ENCODE peak calls at places on chromosome 12, in eight cellular contexts. One of them, this sample, is unnamed.

GRCh38 chr12:28583771-28584261 is 393.6 kb downstream of the CCDC91 start:
- DNase-seq in adrenal gland: no peak
- DNase-seq in suprapubic skin: no peak
- DNase-seq in AG04450: no peak
- DNase-seq in small intestine: no peak
- DNase-seq in HL-60: peak; percentile 87
- DNase-seq in neuronal stem cell: no peak
- DNase-seq in A549: peak; percentile 25
- DNase-seq in this sample: no peak

GRCh38 chr12:119308743-119309456 is 25.6 kb upstream of the CCDC60 start:
- DNase-seq in suprapubic skin: no peak
- DNase-seq in HL-60: no peak
- DNase-seq in small intestine: no peak
- DNase-seq in neuronal stem cell: peak; percentile 20
- DNase-seq in AG04450: no peak
- DNase-seq in adrenal gland: no peak
- DNase-seq in A549: no peak
- DNase-seq in this sample: no peak

GRCh38 chr12:132566551-132567131 is 43.7 kb downstream of the LRCOL1 start:
- DNase-seq in A549: no peak
- DNase-seq in adrenal gland: no peak
- DNase-seq in neuronal stem cell: no peak
- DNase-seq in AG04450: no peak
- DNase-seq in small intestine: no peak
- DNase-seq in suprapubic skin: no peak
- DNase-seq in HL-60: no peak
- DNase-seq in this sample: peak; percentile 47

GRCh38 chr12:12821975-12822374 is 8.8 kb downstream of the DDX47 start:
- DNase-seq in AG04450: no peak
- DNase-seq in A549: no peak
- DNase-seq in suprapubic skin: no peak
- DNase-seq in adrenal gland: no peak
- DNase-seq in HL-60: no peak
- DNase-seq in neuronal stem cell: no peak
- DNase-seq in small intestine: no peak
- DNase-seq in this sample: no peak

GRCh38 chr12:121576851-121577391 is 3.9 kb downstream of the KDM2B start:
- DNase-seq in small intestine: no peak
- DNase-seq in A549: peak; percentile 73
- DNase-seq in adrenal gland: no peak
- DNase-seq in suprapubic skin: no peak
- DNase-seq in AG04450: peak; percentile 81
- DNase-seq in HL-60: no peak
- DNase-seq in neuronal stem cell: peak; percentile 87
- DNase-seq in this sample: no peak

GRCh38 chr12:111437816-111438454 is 32.2 kb downstream of the SH2B3 start:
- DNase-seq in suprapubic skin: no peak
- DNase-seq in HL-60: peak; percentile 91
- DNase-seq in A549: no peak
- DNase-seq in small intestine: no peak
- DNase-seq in AG04450: no peak
- DNase-seq in neuronal stem cell: no peak
- DNase-seq in adrenal gland: peak; percentile 64
- DNase-seq in this sample: no peak

GRCh38 chr12:116959845-116960514 is 49.2 kb downstream of the FBXW8 start:
- DNase-seq in suprapubic skin: no peak
- DNase-seq in neuronal stem cell: no peak
- DNase-seq in small intestine: peak; percentile 11
- DNase-seq in AG04450: no peak
- DNase-seq in adrenal gland: no peak
- DNase-seq in A549: no peak
- DNase-seq in HL-60: no peak
- DNase-seq in this sample: no peak

GRCh38 chr12:27436029-27436428 is 10.5 kb upstream of the SMCO2 start:
- DNase-seq in HL-60: no peak
- DNase-seq in small intestine: no peak
- DNase-seq in suprapubic skin: no peak
- DNase-seq in AG04450: no peak
- DNase-seq in A549: no peak
- DNase-seq in adrenal gland: no peak
- DNase-seq in neuronal stem cell: no peak
- DNase-seq in this sample: no peak

GRCh38 chr12:13033266-13033875 is 10.8 kb upstream of the FAM234B start:
- DNase-seq in adrenal gland: no peak
- DNase-seq in A549: no peak
- DNase-seq in AG04450: no peak
- DNase-seq in HL-60: no peak
- DNase-seq in small intestine: no peak
- DNase-seq in suprapubic skin: no peak
- DNase-seq in neuronal stem cell: no peak
- DNase-seq in this sample: no peak

GRCh38 chr12:82638324-82638723 is 48.4 kb upstream of the TMTC2 start:
- DNase-seq in small intestine: no peak
- DNase-seq in adrenal gland: no peak
- DNase-seq in suprapubic skin: no peak
- DNase-seq in AG04450: no peak
- DNase-seq in neuronal stem cell: no peak
- DNase-seq in A549: no peak
- DNase-seq in HL-60: no peak
- DNase-seq in this sample: no peak

GRCh38 chr12:105910030-105910429 is 228.7 kb downstream of the NUAK1 start:
- DNase-seq in HL-60: no peak
- DNase-seq in adrenal gland: no peak
- DNase-seq in A549: no peak
- DNase-seq in AG04450: no peak
- DNase-seq in neuronal stem cell: no peak
- DNase-seq in suprapubic skin: no peak
- DNase-seq in small intestine: no peak
- DNase-seq in this sample: no peak

GRCh38 chr12:64461634-64462414 is 9.9 kb downstream of the TBK1 start:
- DNase-seq in suprapubic skin: no peak
- DNase-seq in adrenal gland: peak; percentile 34
- DNase-seq in AG04450: peak; percentile 23
- DNase-seq in A549: no peak
- DNase-seq in small intestine: no peak
- DNase-seq in HL-60: no peak
- DNase-seq in neuronal stem cell: no peak
- DNase-seq in this sample: peak; percentile 70

GRCh38 chr12:22088886-22089285 is 42.9 kb downstream of the CMAS start:
- DNase-seq in HL-60: no peak
- DNase-seq in A549: no peak
- DNase-seq in AG04450: no peak
- DNase-seq in adrenal gland: no peak
- DNase-seq in small intestine: no peak
- DNase-seq in suprapubic skin: no peak
- DNase-seq in neuronal stem cell: no peak
- DNase-seq in this sample: no peak

GRCh38 chr12:90287585-90287984 is 578.9 kb upstream of the ATP2B1 start:
- DNase-seq in AG04450: no peak
- DNase-seq in HL-60: no peak
- DNase-seq in suprapubic skin: no peak
- DNase-seq in A549: no peak
- DNase-seq in small intestine: no peak
- DNase-seq in neuronal stem cell: no peak
- DNase-seq in adrenal gland: no peak
- DNase-seq in this sample: no peak

GRCh38 chr12:117622741-117623140 is 261.3 kb upstream of the NOS1 start:
- DNase-seq in HL-60: no peak
- DNase-seq in neuronal stem cell: no peak
- DNase-seq in AG04450: no peak
- DNase-seq in suprapubic skin: no peak
- DNase-seq in small intestine: no peak
- DNase-seq in A549: no peak
- DNase-seq in adrenal gland: no peak
- DNase-seq in this sample: no peak

GRCh38 chr12:6667559-6668210 is 4.8 kb upstream of the ING4 start:
- DNase-seq in small intestine: peak; percentile 54
- DNase-seq in AG04450: no peak
- DNase-seq in suprapubic skin: no peak
- DNase-seq in HL-60: peak; percentile 47
- DNase-seq in A549: peak; percentile 58
- DNase-seq in adrenal gland: no peak
- DNase-seq in neuronal stem cell: no peak
- DNase-seq in this sample: no peak

GRCh38 chr12:85322715-85323114 is 42.7 kb downstream of the ALX1 start:
- DNase-seq in AG04450: no peak
- DNase-seq in suprapubic skin: no peak
- DNase-seq in A549: no peak
- DNase-seq in small intestine: no peak
- DNase-seq in neuronal stem cell: no peak
- DNase-seq in HL-60: no peak
- DNase-seq in adrenal gland: no peak
- DNase-seq in this sample: no peak

GRCh38 chr12:107593713-107594381 is 91.8 kb upstream of the PWP1 start:
- DNase-seq in suprapubic skin: no peak
- DNase-seq in AG04450: no peak
- DNase-seq in adrenal gland: no peak
- DNase-seq in A549: peak; percentile 52
- DNase-seq in HL-60: peak; percentile 12
- DNase-seq in neuronal stem cell: no peak
- DNase-seq in small intestine: no peak
- DNase-seq in this sample: no peak

GRCh38 chr12:42299392-42300308 is 26.2 kb downstream of the ZCRB1 start:
- DNase-seq in A549: peak; percentile 49
- DNase-seq in small intestine: no peak
- DNase-seq in neuronal stem cell: no peak
- DNase-seq in suprapubic skin: no peak
- DNase-seq in HL-60: no peak
- DNase-seq in AG04450: peak; percentile 44
- DNase-seq in adrenal gland: no peak
- DNase-seq in this sample: no peak

GRCh38 chr12:32448581-32448980 is 49.2 kb downstream of the FGD4 start:
- DNase-seq in AG04450: no peak
- DNase-seq in small intestine: no peak
- DNase-seq in adrenal gland: no peak
- DNase-seq in HL-60: no peak
- DNase-seq in A549: no peak
- DNase-seq in neuronal stem cell: no peak
- DNase-seq in suprapubic skin: no peak
- DNase-seq in this sample: peak; percentile 8
- H3K27ac ChIP-seq in AG04450: no peak overlapping the region
- H3K27ac ChIP-seq in small intestine: no peak overlapping the region
- H3K27ac ChIP-seq in adrenal gland: no peak overlapping the region
- H3K27ac ChIP-seq in HL-60: no peak overlapping the region
- H3K27ac ChIP-seq in A549: peak overlapping the region; percentile 37
- H3K27ac ChIP-seq in neuronal stem cell: no peak overlapping the region
- H3K27ac ChIP-seq in suprapubic skin: no peak overlapping the region
- H3K27ac ChIP-seq in this sample: no peak overlapping the region

DNA sequence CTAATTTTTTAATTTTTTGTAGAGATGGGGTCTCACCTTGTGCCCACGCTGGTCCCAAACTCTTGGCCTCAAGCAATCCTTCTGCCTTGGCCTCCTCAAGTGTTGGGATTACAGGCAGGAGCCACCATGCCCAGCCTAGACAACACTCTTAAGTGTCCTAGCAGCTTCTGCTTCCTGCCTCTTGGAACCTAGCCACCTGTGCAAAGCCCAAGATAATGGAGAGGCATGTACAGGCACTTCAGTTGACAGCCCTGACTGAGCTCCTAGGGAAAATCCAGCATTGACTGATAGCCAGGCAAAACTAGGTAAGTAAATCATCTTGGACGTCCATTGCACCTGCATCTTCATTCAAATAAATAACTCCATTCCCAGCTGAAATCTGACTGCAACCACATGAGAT is 15.5 kb downstream of the COX14 start:
- DNase-seq in AG04450: no peak
- DNase-seq in adrenal gland: peak; percentile 14
- DNase-seq in suprapubic skin: no peak
- DNase-seq in neuronal stem cell: no peak
- DNase-seq in HL-60: no peak
- DNase-seq in A549: no peak
- DNase-seq in small intestine: no peak
- DNase-seq in this sample: no peak
- H3K27ac ChIP-seq in AG04450: no peak overlapping the region
- H3K27ac ChIP-seq in adrenal gland: no peak overlapping the region
- H3K27ac ChIP-seq in suprapubic skin: no peak overlapping the region
- H3K27ac ChIP-seq in neuronal stem cell: no peak overlapping the region
- H3K27ac ChIP-seq in HL-60: no peak overlapping the region
- H3K27ac ChIP-seq in A549: no peak overlapping the region
- H3K27ac ChIP-seq in small intestine: no peak overlapping the region
- H3K27ac ChIP-seq in this sample: no peak overlapping the region

GRCh38 chr12:125081427-125081826 is 16.2 kb downstream of the AACS start:
- DNase-seq in HL-60: no peak
- DNase-seq in AG04450: no peak
- DNase-seq in suprapubic skin: no peak
- DNase-seq in neuronal stem cell: no peak
- DNase-seq in A549: no peak
- DNase-seq in adrenal gland: no peak
- DNase-seq in small intestine: no peak
- DNase-seq in this sample: no peak

GRCh38 chr12:125079084-125079483 is 13.8 kb downstream of the AACS start:
- DNase-seq in small intestine: no peak
- DNase-seq in HL-60: no peak
- DNase-seq in suprapubic skin: no peak
- DNase-seq in adrenal gland: no peak
- DNase-seq in A549: no peak
- DNase-seq in AG04450: no peak
- DNase-seq in neuronal stem cell: no peak
- DNase-seq in this sample: no peak

GRCh38 chr12:125079943-125080645 is 14.9 kb downstream of the AACS start:
- DNase-seq in adrenal gland: no peak
- DNase-seq in HL-60: no peak
- DNase-seq in neuronal stem cell: no peak
- DNase-seq in suprapubic skin: no peak
- DNase-seq in AG04450: no peak
- DNase-seq in small intestine: no peak
- DNase-seq in A549: no peak
- DNase-seq in this sample: no peak

GRCh38 chr12:125089083-125089482 is 23.8 kb downstream of the AACS start:
- DNase-seq in neuronal stem cell: no peak
- DNase-seq in adrenal gland: no peak
- DNase-seq in AG04450: no peak
- DNase-seq in HL-60: no peak
- DNase-seq in small intestine: no peak
- DNase-seq in suprapubic skin: no peak
- DNase-seq in A549: no peak
- DNase-seq in this sample: no peak

GRCh38 chr12:125083092-125083491 is 17.9 kb downstream of the AACS start:
- DNase-seq in AG04450: no peak
- DNase-seq in small intestine: no peak
- DNase-seq in suprapubic skin: no peak
- DNase-seq in HL-60: no peak
- DNase-seq in neuronal stem cell: no peak
- DNase-seq in adrenal gland: no peak
- DNase-seq in A549: no peak
- DNase-seq in this sample: no peak
- H3K27ac ChIP-seq in AG04450: no peak overlapping the region
- H3K27ac ChIP-seq in small intestine: no peak overlapping the region
- H3K27ac ChIP-seq in suprapubic skin: no peak overlapping the region
- H3K27ac ChIP-seq in HL-60: no peak overlapping the region
- H3K27ac ChIP-seq in neuronal stem cell: no peak overlapping the region
- H3K27ac ChIP-seq in adrenal gland: no peak overlapping the region
- H3K27ac ChIP-seq in A549: no peak overlapping the region
- H3K27ac ChIP-seq in this sample: no peak overlapping the region

DNA sequence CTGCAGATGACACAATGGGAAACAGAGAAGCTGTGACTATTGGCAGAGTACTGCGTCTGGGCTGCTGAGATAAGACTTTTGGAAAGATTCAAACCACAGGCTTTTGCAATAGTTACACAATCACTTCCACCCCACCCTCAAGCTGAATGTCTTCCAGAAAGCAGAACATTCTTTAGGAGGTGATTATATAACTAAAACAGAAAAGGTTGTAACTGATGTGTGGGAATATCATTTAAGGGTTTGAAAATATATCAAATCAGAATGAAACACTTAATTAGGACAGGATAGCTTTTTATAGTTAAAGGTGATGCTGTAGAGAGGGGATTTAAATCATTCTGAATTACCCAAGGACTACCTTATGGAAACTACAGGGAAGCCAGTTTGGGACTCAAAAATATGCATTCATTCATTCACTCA is 75.2 kb upstream of the TMPO start:
- DNase-seq in small intestine: no peak
- DNase-seq in suprapubic skin: no peak
- DNase-seq in AG04450: peak; percentile 66
- DNase-seq in neuronal stem cell: no peak
- DNase-seq in adrenal gland: peak; percentile 82
- DNase-seq in HL-60: peak; percentile 95
- DNase-seq in A549: peak; percentile 64
- DNase-seq in this sample: no peak
- H3K27ac ChIP-seq in small intestine: no peak overlapping the region
- H3K27ac ChIP-seq in suprapubic skin: no peak overlapping the region
- H3K27ac ChIP-seq in AG04450: no peak overlapping the region
- H3K27ac ChIP-seq in neuronal stem cell: no peak overlapping the region
- H3K27ac ChIP-seq in adrenal gland: no peak overlapping the region
- H3K27ac ChIP-seq in HL-60: no peak overlapping the region
- H3K27ac ChIP-seq in A549: no peak overlapping the region
- H3K27ac ChIP-seq in this sample: peak overlapping the region; percentile 40